ENCODE peak calls at places on chromosome 20, in eight cellular contexts. Q is Calu3, K is posterior vena cava, C is endothelial cell, R is HTR-8/SVneo, L is COLO829, M is tibial artery, H is hypothalamus. A is an unnamed sample.

GRCh38 chr20:1855690-1856089 is 39.5 kb upstream of the SIRPA start:
- DNase-seq in C (no peak), H (no peak), R (no peak), L (no peak), Q (no peak), M (no peak), K (no peak), A (no peak)

GRCh38 chr20:24695529-24696225 is 226.2 kb downstream of the SYNDIG1 start:
- DNase-seq in H (no peak), R (no peak), C (no peak), L (no peak), K (no peak), M (no peak), Q (no peak), A (no peak)

GRCh38 chr20:54014301-54014914 is 56.0 kb downstream of the BCAS1 start:
- DNase-seq in H (no peak), L (no peak), R (no peak), K (no peak), Q (no peak), M (no peak), C (no peak), A (no peak)

GRCh38 chr20:46282669-46283068 is 25.6 kb downstream of the CDH22 start:
- DNase-seq in L (no peak), C (no peak), Q (no peak), H (no peak), M (no peak), R (no peak), K (no peak), A (no peak)

GRCh38 chr20:4112490-4113420 is 97.4 kb upstream of the RNF24 start:
- DNase-seq in K (no peak), M (peak), Q (peak), L (no peak), C (no peak), R (no peak), H (no peak), A (no peak)

GRCh38 chr20:4626228-4626627 is 95.5 kb upstream of the PRND start:
- DNase-seq in C (no peak), L (no peak), M (no peak), K (no peak), H (no peak), R (no peak), Q (no peak), A (no peak)

GRCh38 chr20:61954276-61955021 is 111.2 kb downstream of the TAF4 start:
- DNase-seq in C (peak), M (no peak), R (no peak), L (no peak), H (no peak), Q (no peak), K (peak), A (no peak)

GRCh38 chr20:51417745-51418529 is 124.6 kb downstream of the NFATC2 start:
- DNase-seq in Q (no peak), M (no peak), H (no peak), C (no peak), K (no peak), R (no peak), L (no peak), A (no peak)

GRCh38 chr20:63313349-63314014 is 20.5 kb downstream of the COL20A1 start:
- DNase-seq in R (no peak), K (no peak), L (no peak), C (no peak), M (no peak), H (no peak), Q (no peak), A (no peak)

GRCh38 chr20:23358563-23358906 is 3.4 kb upstream of the GZF1 start:
- DNase-seq in M (no peak), K (no peak), H (no peak), R (no peak), Q (no peak), C (no peak), L (no peak), A (no peak)

GRCh38 chr20:2244993-2245392 is 50.8 kb upstream of the TGM3 start:
- DNase-seq in R (no peak), C (peak), L (no peak), K (no peak), M (no peak), H (no peak), Q (no peak), A (no peak)

GRCh38 chr20:59016795-59017492 is 2.3 kb upstream of the TUBB1 start:
- DNase-seq in Q (no peak), R (no peak), K (no peak), L (no peak), H (no peak), M (no peak), C (no peak), A (no peak)

GRCh38 chr20:46342045-46342378 is 33.7 kb upstream of the CDH22 start:
- DNase-seq in Q (no peak), C (no peak), M (no peak), L (no peak), K (no peak), H (no peak), R (no peak), A (no peak)

GRCh38 chr20:62507991-62508640 is 32.3 kb upstream of the GATA5 start:
- DNase-seq in M (no peak), L (no peak), C (no peak), R (no peak), K (no peak), H (no peak), Q (no peak), A (no peak)

GRCh38 chr20:64189986-64190385 is 25.7 kb downstream of the MYT1 start:
- DNase-seq in C (no peak), K (no peak), L (no peak), H (no peak), M (no peak), R (no peak), Q (peak), A (no peak)

GRCh38 chr20:5195655-5196054 is 68.8 kb downstream of the CDS2 start:
- DNase-seq in H (no peak), R (no peak), Q (no peak), K (no peak), L (peak), M (no peak), C (no peak), A (no peak)

GRCh38 chr20:43043887-43044286 is 145.8 kb downstream of the PTPRT start:
- DNase-seq in C (no peak), H (no peak), M (no peak), L (no peak), K (no peak), R (no peak), Q (no peak), A (no peak)

GRCh38 chr20:36435799-36436541 is 105.3 kb upstream of the MYL9 start:
- DNase-seq in H (no peak), K (peak), L (peak), Q (peak), M (peak), R (peak), C (peak), A (peak)